ENCODE peak calls at places on chromosomes 3 and 15, in ten cellular contexts. P is mammary epithelial cell, H is GM23248, O is HCT116, D is endothelial cell of umbilical vein, E is astrocyte, X is OCI-LY7, R is GM12878, A is H9, Y is PC-3. C is an unnamed sample. For H3K9me3, the result is how much of the 10 kb centered on the place peaks cover.

GRCh38 chr3:43872301-43872700 is 181.6 kb downstream of the ABHD5 start:
- DNase-seq in P (peak), H (peak), O (no peak), D (peak), E (peak), X (no peak), R (no peak), A (peak), Y (peak), C (peak)

GRCh38 chr3:11641683-11642407 is 1.9 kb downstream of the VGLL4 start:
- DNase-seq in P (peak), H (peak), O (no peak), D (peak), E (peak), X (peak), R (no peak), A (no peak), Y (peak), C (peak)

GRCh38 chr15:29133791-29134190 is 135.8 kb downstream of the NSMCE3 start:
- DNase-seq in P (no peak), H (no peak), O (no peak), D (no peak), E (no peak), X (no peak), R (no peak), A (no peak), Y (no peak), C (peak)

GRCh38 chr3:189714991-189715961 is 84.1 kb downstream of the TP63 start:
- DNase-seq in P (no peak), H (peak), O (no peak), D (peak), E (peak), X (no peak), R (peak), A (no peak), Y (peak), C (no peak)

GRCh38 chr3:149454746-149455145 is 19.8 kb upstream of the TM4SF4 start:
- DNase-seq in P (peak), H (peak), O (no peak), D (no peak), E (peak), X (no peak), R (no peak), A (no peak), Y (no peak), C (no peak)

GRCh38 chr3:49807427-49808114 is 4.5 kb downstream of the INKA1 start:
- DNase-seq in P (peak), H (no peak), O (no peak), D (peak), E (no peak), X (peak), R (no peak), A (no peak), Y (no peak), C (peak)

GRCh38 chr3:39208463-39209055 is 16.2 kb upstream of the XIRP1 start:
- DNase-seq in P (peak), H (peak), O (peak), D (peak), E (peak), X (peak), R (no peak), A (peak), Y (peak), C (peak)

GRCh38 chr15:100394726-100395125 is 53.0 kb upstream of the ADAMTS17 start:
- DNase-seq in P (no peak), H (no peak), O (no peak), D (no peak), E (no peak), X (no peak), R (no peak), A (no peak), Y (no peak), C (no peak)

GRCh38 chr3:47057212-47057671 is 77.8 kb downstream of the NBEAL2 start:
- DNase-seq in P (peak), H (peak), O (no peak), D (no peak), E (peak), X (no peak), R (no peak), A (no peak), Y (no peak), C (peak)

GRCh38 chr15:97350813-97351212 is 609.7 kb upstream of the ARRDC4 start:
- DNase-seq in P (no peak), H (no peak), O (no peak), D (no peak), E (no peak), X (no peak), R (no peak), A (no peak), Y (no peak), C (no peak)

GRCh38 chr3:133948131-133948810 is 52.6 kb upstream of the RAB6B start:
- DNase-seq in P (no peak), H (no peak), O (no peak), D (no peak), E (no peak), X (no peak), R (no peak), A (no peak), Y (no peak), C (no peak)

GRCh38 chr3:163438760-163439159 is 1639.5 kb downstream of the SI start:
- DNase-seq in P (no peak), H (no peak), O (no peak), D (no peak), E (no peak), X (no peak), R (no peak), A (no peak), Y (no peak), C (no peak)

GRCh38 chr3:47854267-47854666 is 51.3 kb downstream of the DHX30 start:
- DNase-seq in P (no peak), H (no peak), O (no peak), D (no peak), E (no peak), X (no peak), R (no peak), A (no peak), Y (no peak), C (peak)

GRCh38 chr15:67080900-67081431 is 15.6 kb downstream of the SMAD3 start:
- DNase-seq in P (peak), H (peak), O (no peak), D (peak), E (peak), X (peak), R (peak), A (no peak), Y (peak), C (peak)

GRCh38 chr3:82474711-82475110 is 713.3 kb upstream of the GBE1 start:
- DNase-seq in P (peak), H (no peak), O (no peak), D (no peak), E (peak), X (no peak), R (no peak), A (no peak), Y (peak), C (no peak)

GRCh38 chr3:130516645-130517512 is at the start of gene COL6A6:
- DNase-seq in P (peak), H (peak), O (no peak), D (no peak), E (no peak), X (no peak), R (no peak), A (peak), Y (no peak), C (no peak)

GRCh38 chr3:172384836-172385235 is 63.4 kb downstream of the GHSR start:
- DNase-seq in P (no peak), H (no peak), O (no peak), D (no peak), E (no peak), X (no peak), R (no peak), A (no peak), Y (no peak), C (no peak)

GRCh38 chr3:88235102-88235501 is 85.3 kb downstream of the C3orf38 start:
- DNase-seq in P (peak), H (peak), O (no peak), D (no peak), E (peak), X (no peak), R (no peak), A (no peak), Y (peak), C (peak)

GRCh38 chr3:45185461-45185860 is 39.3 kb upstream of the CDCP1 start:
- DNase-seq in P (no peak), H (no peak), O (no peak), D (no peak), E (no peak), X (no peak), R (no peak), A (no peak), Y (no peak), C (no peak)

GRCh38 chr3:55367396-55367795 is 119.7 kb downstream of the WNT5A start:
- DNase-seq in P (no peak), H (peak), O (no peak), D (no peak), E (no peak), X (no peak), R (no peak), A (no peak), Y (no peak), C (no peak)

GRCh38 chr3:63976166-63976861 is 47.0 kb downstream of the PSMD6 start:
- DNase-seq in P (peak), H (peak), O (no peak), D (no peak), E (peak), X (no peak), R (no peak), A (no peak), Y (peak), C (peak)

GRCh38 chr3:8729479-8729878 is 4.1 kb upstream of the CAV3 start:
- DNase-seq in P (no peak), H (no peak), O (no peak), D (no peak), E (no peak), X (no peak), R (no peak), A (no peak), Y (no peak), C (no peak)

GRCh38 chr3:59310736-59311135 is 260.9 kb upstream of the CFAP20DC start:
- DNase-seq in P (peak), H (no peak), O (no peak), D (no peak), E (no peak), X (no peak), R (no peak), A (no peak), Y (peak), C (no peak)

GRCh38 chr15:92970656-92971055 is 70.5 kb downstream of the CHD2 start:
- DNase-seq in P (no peak), H (peak), O (no peak), D (no peak), E (no peak), X (no peak), R (no peak), A (no peak), Y (no peak), C (no peak)

GRCh38 chr3:148262980-148263379 is 434.7 kb upstream of the AGTR1 start:
- DNase-seq in P (no peak), H (no peak), O (no peak), D (no peak), E (no peak), X (no peak), R (no peak), A (no peak), Y (no peak), C (no peak)

GRCh38 chr3:55584030-55584429 is 96.9 kb upstream of the WNT5A start:
- DNase-seq in P (no peak), H (no peak), O (no peak), D (no peak), E (no peak), X (no peak), R (no peak), A (no peak), Y (no peak), C (no peak)

GRCh38 chr3:51637941-51638471 is 33.0 kb upstream of the TEX264 start:
- DNase-seq in P (peak), H (peak), O (peak), D (peak), E (peak), X (peak), R (no peak), A (peak), Y (peak), C (no peak)

GRCh38 chr3:12996181-12996506 is 77.1 kb downstream of the IQSEC1 start:
- DNase-seq in P (no peak), H (no peak), O (no peak), D (no peak), E (no peak), X (no peak), R (no peak), A (no peak), Y (no peak), C (no peak)

GRCh38 chr15:76764004-76764403 is 141.1 kb downstream of the SCAPER start:
- DNase-seq in P (no peak), H (no peak), O (no peak), D (no peak), E (no peak), X (no peak), R (no peak), A (no peak), Y (no peak), C (no peak)

GRCh38 chr3:60336061-60336460 is 915.2 kb downstream of the FHIT start:
- DNase-seq in P (no peak), H (no peak), O (no peak), D (no peak), E (no peak), X (no peak), R (no peak), A (no peak), Y (no peak), C (no peak)

GRCh38 chr3:60339310-60339709 is 911.9 kb downstream of the FHIT start:
- DNase-seq in P (no peak), H (no peak), O (no peak), D (no peak), E (no peak), X (no peak), R (no peak), A (no peak), Y (no peak), C (no peak)

GRCh38 chr3:60337421-60337820 is 913.8 kb downstream of the FHIT start:
- DNase-seq in P (no peak), H (no peak), O (no peak), D (no peak), E (no peak), X (no peak), R (no peak), A (no peak), Y (no peak), C (no peak)

DNA sequence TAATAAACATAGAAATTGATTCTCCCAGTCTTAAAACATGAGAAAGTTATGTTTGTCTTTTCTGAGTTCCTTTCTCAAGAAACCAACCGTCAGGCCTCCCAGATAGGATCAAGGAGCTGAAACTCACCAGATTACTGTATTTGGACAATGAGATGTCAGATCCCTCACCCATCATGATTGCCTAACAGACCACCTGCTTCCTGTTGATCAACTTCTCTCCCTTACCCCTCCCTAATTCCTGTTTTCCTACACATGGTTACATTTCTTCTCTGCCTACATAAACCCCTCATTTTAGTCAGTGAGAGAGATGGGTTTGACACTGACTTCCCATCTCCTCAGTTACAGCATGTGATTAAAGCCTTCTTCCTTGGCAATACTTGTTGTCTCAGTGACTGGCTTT is 917.5 kb downstream of the FHIT start:
- DNase-seq in P (no peak), H (no peak), O (no peak), D (no peak), E (no peak), X (peak), R (no peak), A (no peak), Y (no peak), C (no peak)
- H3K27ac ChIP-seq in P (no peak), H (no peak), O (no peak), D (no peak), E (no peak), X (no peak), R (no peak), A (no peak), Y (no peak), C (no peak)

DNA sequence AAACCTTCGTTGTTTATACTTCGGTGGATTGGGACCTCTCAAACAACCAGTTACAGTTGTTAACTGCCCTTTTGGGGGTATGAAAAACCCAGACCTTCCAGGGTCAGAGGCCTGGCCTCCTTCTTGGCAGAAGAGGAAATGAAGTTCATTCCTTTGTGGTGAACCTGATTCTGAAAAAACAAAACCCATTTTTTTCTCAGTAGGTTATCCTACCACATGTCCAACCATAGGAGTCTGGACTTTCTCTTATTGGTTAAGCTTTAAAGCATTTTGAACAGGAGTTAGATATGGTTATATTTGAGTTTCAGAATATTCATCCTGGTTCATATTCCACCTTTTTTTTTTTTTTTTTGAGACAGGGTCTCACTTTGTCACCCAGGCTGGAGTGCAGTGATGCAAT is 7.2 kb upstream of the LACTB start:
- DNase-seq in P (no peak), H (no peak), O (no peak), D (peak), E (no peak), X (no peak), R (no peak), A (no peak), Y (no peak), C (no peak)
- H2AFZ ChIP-seq in P (no peak), H (peak), O (no peak), D (no peak), E (no peak), X (no peak), R (no peak), A (no peak), Y (no peak), C (peak)

DNA sequence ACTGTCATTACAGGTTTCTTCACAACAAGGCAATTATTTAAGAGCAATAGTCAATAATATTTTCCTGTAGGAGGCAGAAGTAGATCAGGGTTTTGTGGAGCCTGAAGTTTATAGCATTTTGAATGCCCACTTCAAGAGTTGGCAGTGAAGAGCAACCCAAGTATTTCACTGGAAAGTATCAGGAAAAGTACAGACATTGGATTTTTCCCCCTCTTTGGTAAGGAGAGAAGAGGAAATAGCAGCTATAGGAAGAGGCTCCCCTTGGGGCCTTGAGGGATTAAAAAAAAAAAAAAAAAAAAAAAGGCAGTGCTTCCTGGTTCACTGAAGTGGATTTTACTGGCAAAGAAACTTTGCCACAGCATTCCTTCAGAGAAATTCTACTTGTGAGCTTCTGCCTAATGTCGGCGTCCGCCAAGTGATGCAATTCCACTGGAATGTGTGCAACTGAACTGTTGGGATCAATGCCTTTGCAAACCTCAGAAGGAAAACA is 5.7 kb upstream of the CNTN6 start:
- DNase-seq in P (peak), H (peak), O (no peak), D (no peak), E (peak), X (no peak), R (no peak), A (no peak), Y (peak), C (peak)
- H3K9me3 ChIP-seq in P (under half), H (under half), O (under half), D (under half), E (under half), X (under half), R (under half), A (under half), Y (under half), C (under half)

DNA sequence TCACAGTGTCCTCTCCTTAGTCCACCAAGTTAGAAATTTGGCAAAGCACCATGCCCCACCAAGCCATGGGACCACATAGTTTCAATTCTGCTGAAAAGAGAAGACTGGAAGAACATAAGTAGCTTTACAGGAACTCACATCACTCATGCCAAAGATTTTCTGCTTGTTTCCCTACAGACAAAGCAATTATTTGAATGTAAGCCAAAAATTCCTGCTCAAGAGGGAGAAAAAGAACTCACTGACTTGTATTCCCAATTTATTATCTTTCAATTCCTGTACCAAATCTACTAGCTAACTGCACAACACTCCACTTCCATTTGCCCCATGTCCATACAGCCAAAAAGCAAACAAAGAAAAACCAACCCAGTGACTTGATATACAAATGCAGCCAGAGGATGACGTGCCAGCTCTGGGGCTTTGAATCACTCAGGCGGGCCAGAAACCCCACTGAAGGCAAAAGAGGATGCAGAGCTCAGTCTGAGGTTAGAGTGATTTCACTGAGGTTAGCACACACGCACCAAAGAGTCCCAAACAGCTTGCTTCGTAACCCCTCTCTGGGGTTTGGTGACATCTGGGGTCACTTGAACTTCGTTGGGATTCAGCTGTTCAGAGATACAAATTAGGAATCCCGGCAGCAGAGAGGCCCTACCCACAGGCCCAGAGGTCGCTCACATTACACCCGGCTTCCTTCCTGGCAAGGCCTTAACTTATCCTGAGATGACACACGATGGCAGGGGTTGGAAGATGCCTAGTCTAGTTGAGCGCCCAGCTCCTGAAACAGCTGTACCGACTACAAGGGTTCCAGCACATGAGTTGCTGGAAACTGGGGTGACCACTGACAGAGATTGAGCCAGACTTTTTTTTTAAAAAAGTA is 1.7 kb downstream of the RFTN1 start:
- DNase-seq in P (no peak), H (peak), O (no peak), D (peak), E (peak), X (peak), R (peak), A (peak), Y (no peak), C (peak)
- H3K27ac ChIP-seq in P (no peak), H (peak), O (no peak), D (peak), E (peak), X (peak), R (peak), A (no peak), Y (no peak), C (peak)

GRCh38 chr3:107927361-107928083 is 163.3 kb downstream of the CD47 start:
- DNase-seq in P (peak), H (peak), O (peak), D (peak), E (peak), X (peak), R (no peak), A (peak), Y (peak), C (peak)
- H2AFZ ChIP-seq in P (peak), H (peak), O (peak), D (peak), E (peak), X (no peak), R (peak), A (peak), Y (peak), C (peak)